ENCODE peak calls at places on chromosomes 3 and 15, in five cellular contexts. X is stimulated activated naive CD8-positive, alpha-beta T cell treated with anti-CD3 and anti-CD28 coated beads, Interleukin-15, Interleukin-2, amounts not matched to agents 100 U/mL and 50 U/mL, for 24 hours; E is GOT3; P is NCI-H146; C is HepG2. Q is an unnamed sample.

GRCh38 chr3:111730143-111730542 is 128.9 kb upstream of the PHLDB2 start:
- DNase-seq in E (no peak), C (no peak), P (no peak), X (no peak), Q (no peak)

GRCh38 chr15:26892678-26893077 is 25.8 kb downstream of the GABRA5 start:
- DNase-seq in E (no peak), C (no peak), P (no peak), X (no peak), Q (peak)

GRCh38 chr3:131075632-131076328 is 49.1 kb downstream of the NEK11 start:
- DNase-seq in X (no peak), C (no peak), E (no peak), P (no peak), Q (no peak)

GRCh38 chr15:56524915-56525314 is 60.0 kb upstream of the MNS1 start:
- DNase-seq in P (no peak), E (no peak), X (no peak), C (no peak), Q (no peak)

GRCh38 chr3:171092467-171092911 is 66.0 kb upstream of the SLC2A2 start:
- DNase-seq in E (no peak), X (no peak), P (no peak), C (peak), Q (no peak)

GRCh38 chr3:61682671-61683408 is 121.5 kb downstream of the PTPRG start:
- DNase-seq in C (no peak), E (no peak), X (no peak), P (peak), Q (no peak)

GRCh38 chr15:100988297-100988696 is 69.1 kb downstream of the LRRK1 start:
- DNase-seq in C (no peak), P (no peak), X (no peak), E (no peak), Q (no peak)

GRCh38 chr3:192336286-192336685 is 391.1 kb downstream of the FGF12 start:
- DNase-seq in E (no peak), C (no peak), P (no peak), X (no peak), Q (no peak)

GRCh38 chr3:43286886-43287301 is 554 bp downstream of the SNRK start:
- DNase-seq in C (no peak), E (no peak), P (peak), X (peak), Q (no peak)

GRCh38 chr3:49015765-49016164 is 2.6 kb downstream of the DALRD3 start:
- DNase-seq in C (no peak), X (no peak), P (no peak), E (no peak), Q (no peak)

GRCh38 chr15:33279613-33280205 is 31.1 kb upstream of the RYR3 start:
- DNase-seq in P (no peak), C (no peak), X (no peak), E (no peak), Q (no peak)

GRCh38 chr15:76190070-76190564 is 121.2 kb downstream of the ETFA start:
- DNase-seq in P (no peak), X (no peak), C (no peak), E (no peak), Q (no peak)

GRCh38 chr3:151750678-151751077 is 17.0 kb downstream of the AADACL2 start:
- DNase-seq in C (no peak), P (no peak), E (no peak), X (no peak), Q (no peak)

GRCh38 chr3:56251343-56251945 is 216.8 kb downstream of the ERC2 start:
- DNase-seq in E (no peak), P (peak), X (peak), C (peak), Q (peak)

GRCh38 chr3:66472313-66473134 is 28.3 kb downstream of the LRIG1 start:
- DNase-seq in C (no peak), E (no peak), P (no peak), X (peak), Q (no peak)

GRCh38 chr15:64288999-64289398 is 67.0 kb downstream of the CSNK1G1 start:
- DNase-seq in C (no peak), P (no peak), E (no peak), X (no peak), Q (no peak)

GRCh38 chr3:99895706-99896441 is 78.2 kb downstream of the CMSS1 start:
- DNase-seq in X (no peak), C (peak), E (no peak), P (peak), Q (no peak)

GRCh38 chr15:92079047-92079446 is 225.5 kb downstream of the SLCO3A1 start:
- DNase-seq in X (peak), P (peak), C (peak), E (no peak), Q (no peak)

GRCh38 chr15:52288051-52288942 is 7.3 kb downstream of the MYO5C start:
- DNase-seq in C (peak), E (no peak), X (no peak), P (peak), Q (no peak)

GRCh38 chr3:189235214-189235613 is 63.4 kb downstream of the TPRG1 start:
- DNase-seq in E (no peak), P (no peak), C (no peak), X (no peak), Q (no peak)

GRCh38 chr3:161149529-161149928 is 44.4 kb upstream of the B3GALNT1 start:
- DNase-seq in X (no peak), C (peak), E (no peak), P (no peak), Q (no peak)

GRCh38 chr15:57251941-57252340 is 124.4 kb upstream of the CGNL1 start:
- DNase-seq in P (no peak), C (no peak), E (no peak), X (no peak), Q (no peak)

GRCh38 chr3:22713936-22714335 is 489.2 kb upstream of the UBE2E2 start:
- DNase-seq in X (no peak), E (no peak), C (peak), P (no peak), Q (peak)

GRCh38 chr3:170953229-170953628 is 44.8 kb upstream of the EIF5A2 start:
- DNase-seq in C (no peak), P (no peak), E (no peak), X (no peak), Q (no peak)

GRCh38 chr3:195908439-195909293 is at the start of gene TNK2:
- DNase-seq in C (no peak), P (peak), E (no peak), X (peak), Q (no peak)

GRCh38 chr3:47980795-47981194 is 35.4 kb downstream of the MAP4 start:
- DNase-seq in P (no peak), E (no peak), X (no peak), C (no peak), Q (no peak)

GRCh38 chr3:106392905-106393304 is 524.1 kb upstream of the CBLB start:
- DNase-seq in P (no peak), E (no peak), X (no peak), C (no peak), Q (no peak)

GRCh38 chr3:116920836-116921596 is 211.4 kb downstream of the TUSC7 start:
- DNase-seq in C (no peak), P (no peak), X (no peak), E (no peak), Q (no peak)

GRCh38 chr15:51270706-51271105 is 67.7 kb downstream of the CYP19A1 start:
- DNase-seq in P (no peak), X (no peak), C (no peak), E (no peak), Q (no peak)

GRCh38 chr3:3102751-3103150 is 7.4 kb downstream of the IL5RA start:
- DNase-seq in X (no peak), E (no peak), P (no peak), C (no peak), Q (no peak)

GRCh38 chr15:99447497-99448371 is 118.0 kb upstream of the MEF2A start:
- DNase-seq in C (no peak), X (peak), P (peak), E (no peak), Q (peak)

GRCh38 chr3:106765342-106765741 is 611.9 kb upstream of the CCDC54 start:
- DNase-seq in P (no peak), E (no peak), X (no peak), C (no peak), Q (no peak)

GRCh38 chr3:146470424-146470990 is 1.1 kb upstream of the PLSCR2 start:
- DNase-seq in E (no peak), P (peak), X (no peak), C (no peak), Q (no peak)

GRCh38 chr15:101178414-101178813 is 73.4 kb downstream of the CHSY1 start:
- DNase-seq in C (no peak), X (no peak), P (peak), E (no peak), Q (no peak)

GRCh38 chr3:165210132-165210531 is 13.9 kb upstream of the SLITRK3 start:
- DNase-seq in X (no peak), C (peak), E (no peak), P (no peak), Q (no peak)

GRCh38 chr3:135237371-135237770 is 442.3 kb downstream of the EPHB1 start:
- DNase-seq in P (no peak), E (no peak), X (no peak), C (no peak), Q (no peak)

GRCh38 chr3:99487894-99488293 is 150.5 kb upstream of the COL8A1 start:
- DNase-seq in X (no peak), P (no peak), C (no peak), E (no peak), Q (no peak)